ENCODE peak calls at places on chromosomes 2 and 18, in seven cellular contexts. One of them, this sample, is unnamed.

GRCh38 chr2:163686289-163686688 is 49.5 kb downstream of the FIGN start:
- DNase-seq in dorsolateral prefrontal cortex: no peak
- DNase-seq in type B pancreatic cell: no peak
- DNase-seq in spleen: no peak
- DNase-seq in AG10803: no peak
- DNase-seq in WTC11: no peak
- DNase-seq in HepG2: no peak
- DNase-seq in this sample: no peak

GRCh38 chr18:25072205-25072604 is 279.8 kb downstream of the ZNF521 start:
- DNase-seq in WTC11: no peak
- DNase-seq in HepG2: no peak
- DNase-seq in type B pancreatic cell: no peak
- DNase-seq in spleen: no peak
- DNase-seq in AG10803: no peak
- DNase-seq in dorsolateral prefrontal cortex: no peak
- DNase-seq in this sample: no peak

GRCh38 chr2:229805559-229805958 is 91.2 kb upstream of the DNER start:
- DNase-seq in HepG2: no peak
- DNase-seq in WTC11: no peak
- DNase-seq in AG10803: no peak
- DNase-seq in spleen: no peak
- DNase-seq in dorsolateral prefrontal cortex: no peak
- DNase-seq in type B pancreatic cell: no peak
- DNase-seq in this sample: no peak

GRCh38 chr2:231786177-231786916 is at the start of gene COPS7B:
- DNase-seq in spleen: peak; percentile 97
- DNase-seq in dorsolateral prefrontal cortex: peak; percentile 83
- DNase-seq in HepG2: peak; percentile 84
- DNase-seq in WTC11: peak; percentile 91
- DNase-seq in AG10803: peak; percentile 77
- DNase-seq in type B pancreatic cell: peak; percentile 90
- DNase-seq in this sample: peak; percentile 90

GRCh38 chr2:170408461-170409163 is 230.7 kb downstream of the MYO3B start:
- DNase-seq in spleen: no peak
- DNase-seq in type B pancreatic cell: no peak
- DNase-seq in HepG2: no peak
- DNase-seq in AG10803: no peak
- DNase-seq in dorsolateral prefrontal cortex: no peak
- DNase-seq in WTC11: peak; percentile 35
- DNase-seq in this sample: no peak

GRCh38 chr2:42622943-42623676 is 54.7 kb downstream of the MTA3 start:
- DNase-seq in type B pancreatic cell: no peak
- DNase-seq in HepG2: no peak
- DNase-seq in AG10803: no peak
- DNase-seq in WTC11: peak; percentile 36
- DNase-seq in dorsolateral prefrontal cortex: no peak
- DNase-seq in spleen: no peak
- DNase-seq in this sample: no peak

GRCh38 chr2:101152195-101153076 is 1.3 kb upstream of the TBC1D8 start:
- DNase-seq in AG10803: peak; percentile 62
- DNase-seq in WTC11: peak; percentile 58
- DNase-seq in dorsolateral prefrontal cortex: peak; percentile 28
- DNase-seq in type B pancreatic cell: no peak
- DNase-seq in HepG2: peak; percentile 85
- DNase-seq in spleen: peak; percentile 82
- DNase-seq in this sample: peak; percentile 76

GRCh38 chr2:3034856-3035255 is 342.8 kb downstream of the EIPR1 start:
- DNase-seq in dorsolateral prefrontal cortex: no peak
- DNase-seq in WTC11: no peak
- DNase-seq in AG10803: no peak
- DNase-seq in HepG2: no peak
- DNase-seq in type B pancreatic cell: no peak
- DNase-seq in spleen: no peak
- DNase-seq in this sample: no peak

GRCh38 chr2:218261424-218262273 is 834 bp downstream of the GPBAR1 start:
- DNase-seq in dorsolateral prefrontal cortex: no peak
- DNase-seq in HepG2: no peak
- DNase-seq in AG10803: no peak
- DNase-seq in spleen: no peak
- DNase-seq in WTC11: no peak
- DNase-seq in type B pancreatic cell: no peak
- DNase-seq in this sample: no peak

GRCh38 chr18:48003426-48004349 is 73.2 kb upstream of the SMAD2 start:
- DNase-seq in type B pancreatic cell: no peak
- DNase-seq in HepG2: no peak
- DNase-seq in dorsolateral prefrontal cortex: no peak
- DNase-seq in WTC11: no peak
- DNase-seq in spleen: no peak
- DNase-seq in AG10803: peak; percentile 18
- DNase-seq in this sample: no peak

GRCh38 chr2:9565436-9566153 is 10.0 kb upstream of the ADAM17 start:
- DNase-seq in type B pancreatic cell: no peak
- DNase-seq in spleen: no peak
- DNase-seq in AG10803: peak; percentile 93
- DNase-seq in dorsolateral prefrontal cortex: peak; percentile 27
- DNase-seq in HepG2: no peak
- DNase-seq in WTC11: no peak
- DNase-seq in this sample: no peak

GRCh38 chr18:58532298-58532697 is 96.6 kb downstream of the ALPK2 start:
- DNase-seq in AG10803: no peak
- DNase-seq in spleen: no peak
- DNase-seq in type B pancreatic cell: no peak
- DNase-seq in dorsolateral prefrontal cortex: no peak
- DNase-seq in WTC11: no peak
- DNase-seq in HepG2: no peak
- DNase-seq in this sample: no peak

GRCh38 chr2:150309681-150310080 is 177.8 kb downstream of the RND3 start:
- DNase-seq in spleen: no peak
- DNase-seq in AG10803: no peak
- DNase-seq in WTC11: no peak
- DNase-seq in HepG2: no peak
- DNase-seq in type B pancreatic cell: no peak
- DNase-seq in dorsolateral prefrontal cortex: no peak
- DNase-seq in this sample: no peak

GRCh38 chr2:104923665-104924064 is 69.8 kb downstream of the POU3F3 start:
- DNase-seq in dorsolateral prefrontal cortex: no peak
- DNase-seq in HepG2: no peak
- DNase-seq in spleen: no peak
- DNase-seq in WTC11: no peak
- DNase-seq in AG10803: no peak
- DNase-seq in type B pancreatic cell: no peak
- DNase-seq in this sample: no peak
- TF ChIP-seq CTCF in dorsolateral prefrontal cortex: no peak
- TF ChIP-seq CTCF in HepG2: no peak
- TF ChIP-seq CTCF in spleen: no peak
- TF ChIP-seq CTCF in WTC11: no peak
- TF ChIP-seq CTCF in AG10803: no peak
- TF ChIP-seq CTCF in type B pancreatic cell: no peak
- TF ChIP-seq CTCF in this sample: no peak

DNA sequence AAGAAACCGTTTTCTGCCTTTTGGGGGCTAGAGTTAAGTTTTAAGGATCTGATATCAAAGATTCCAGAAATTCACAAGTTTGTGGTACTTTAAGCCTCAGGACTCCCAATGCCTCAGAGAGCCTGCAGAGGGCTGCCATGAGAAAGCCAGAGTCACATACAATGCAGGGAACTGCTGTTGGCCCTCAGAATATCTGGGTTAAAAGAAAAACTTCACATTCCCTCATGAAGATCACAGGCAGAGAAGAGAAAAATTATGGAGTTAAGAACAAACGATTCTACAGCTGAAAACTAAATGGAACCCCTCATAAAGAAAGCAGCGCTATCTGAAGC is 39.5 kb downstream of the HDAC4 start:
- DNase-seq in HepG2: no peak
- DNase-seq in type B pancreatic cell: no peak
- DNase-seq in dorsolateral prefrontal cortex: no peak
- DNase-seq in spleen: no peak
- DNase-seq in AG10803: peak; percentile 33
- DNase-seq in WTC11: no peak
- DNase-seq in this sample: no peak
- TF ChIP-seq CTCF in HepG2: no peak
- TF ChIP-seq CTCF in type B pancreatic cell: peak; percentile 55
- TF ChIP-seq CTCF in dorsolateral prefrontal cortex: peak; percentile 31
- TF ChIP-seq CTCF in spleen: no peak
- TF ChIP-seq CTCF in AG10803: peak; percentile 57
- TF ChIP-seq CTCF in WTC11: no peak
- TF ChIP-seq CTCF in this sample: no peak

DNA sequence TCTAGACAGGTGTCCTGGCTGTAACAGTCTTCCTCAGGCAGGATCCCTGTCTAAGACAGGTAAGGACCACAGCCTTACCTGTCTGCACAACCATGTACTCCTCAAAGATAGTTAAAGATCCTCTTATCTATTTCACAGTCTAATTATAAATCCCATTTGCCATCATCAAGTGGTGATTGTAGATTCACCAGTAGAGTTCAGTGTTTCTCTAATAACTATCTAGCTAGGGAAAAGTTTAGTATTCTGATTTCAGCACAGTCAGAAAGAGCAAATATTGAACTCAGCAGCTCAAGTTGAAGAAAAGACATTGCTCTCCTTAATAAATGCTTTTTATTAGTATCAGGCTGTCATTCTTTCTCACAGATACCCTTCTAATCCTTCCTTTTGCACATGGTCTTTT is 1305.5 kb upstream of the NXPH2 start:
- DNase-seq in HepG2: no peak
- DNase-seq in type B pancreatic cell: no peak
- DNase-seq in spleen: no peak
- DNase-seq in AG10803: no peak
- DNase-seq in dorsolateral prefrontal cortex: no peak
- DNase-seq in WTC11: no peak
- DNase-seq in this sample: no peak
- TF ChIP-seq CTCF in HepG2: no peak
- TF ChIP-seq CTCF in type B pancreatic cell: no peak
- TF ChIP-seq CTCF in spleen: no peak
- TF ChIP-seq CTCF in AG10803: peak; percentile 1
- TF ChIP-seq CTCF in dorsolateral prefrontal cortex: peak; percentile 26
- TF ChIP-seq CTCF in WTC11: no peak
- TF ChIP-seq CTCF in this sample: no peak

DNA sequence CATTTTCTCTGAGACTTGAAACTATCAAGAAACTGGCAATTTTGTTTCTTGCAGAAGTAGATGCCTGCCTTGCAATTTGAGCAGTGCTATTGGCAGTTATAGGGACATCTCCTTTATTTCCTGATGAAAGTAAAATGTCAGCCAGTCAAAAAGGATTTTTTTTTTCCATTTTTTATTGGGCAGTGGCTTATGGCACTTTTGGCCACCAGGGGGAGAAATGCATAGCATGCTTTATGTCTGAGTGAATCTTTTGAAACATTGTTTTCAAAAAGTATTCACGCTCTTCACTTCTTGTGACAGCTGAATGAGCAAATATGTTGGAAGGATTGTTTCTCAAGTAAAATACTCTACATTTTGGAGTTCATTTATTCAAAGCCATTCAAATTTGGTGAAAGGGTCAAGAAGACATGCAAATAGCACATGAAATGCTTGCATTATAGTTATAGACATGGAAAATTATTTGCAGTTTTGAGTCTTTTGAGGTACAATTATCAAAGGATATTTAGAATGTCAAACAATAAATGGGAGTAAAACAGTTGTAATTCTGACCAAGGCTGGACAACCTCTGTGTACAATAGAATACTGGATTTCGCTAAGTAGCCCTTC is 491.0 kb downstream of the CDH2 start:
- DNase-seq in dorsolateral prefrontal cortex: no peak
- DNase-seq in spleen: no peak
- DNase-seq in type B pancreatic cell: no peak
- DNase-seq in WTC11: peak; percentile 32
- DNase-seq in AG10803: peak; percentile 42
- DNase-seq in HepG2: peak; percentile 14
- DNase-seq in this sample: no peak
- TF ChIP-seq CTCF in dorsolateral prefrontal cortex: peak; percentile 62
- TF ChIP-seq CTCF in spleen: peak; percentile 57
- TF ChIP-seq CTCF in type B pancreatic cell: peak; percentile 88
- TF ChIP-seq CTCF in WTC11: peak; percentile 76
- TF ChIP-seq CTCF in AG10803: peak; percentile 78
- TF ChIP-seq CTCF in HepG2: peak; percentile 51
- TF ChIP-seq CTCF in this sample: no peak

GRCh38 chr18:63843008-63843407 is 44.5 kb upstream of the SERPINB2 start:
- DNase-seq in spleen: no peak
- DNase-seq in type B pancreatic cell: no peak
- DNase-seq in AG10803: no peak
- DNase-seq in HepG2: no peak
- DNase-seq in dorsolateral prefrontal cortex: no peak
- DNase-seq in WTC11: no peak
- DNase-seq in this sample: no peak

GRCh38 chr18:63850010-63850409 is 37.5 kb upstream of the SERPINB2 start:
- DNase-seq in dorsolateral prefrontal cortex: no peak
- DNase-seq in type B pancreatic cell: no peak
- DNase-seq in WTC11: peak; percentile 56
- DNase-seq in AG10803: peak; percentile 51
- DNase-seq in HepG2: peak; percentile 41
- DNase-seq in spleen: no peak
- DNase-seq in this sample: no peak

GRCh38 chr18:63848159-63848558 is 39.3 kb upstream of the SERPINB2 start:
- DNase-seq in WTC11: no peak
- DNase-seq in type B pancreatic cell: no peak
- DNase-seq in dorsolateral prefrontal cortex: no peak
- DNase-seq in spleen: no peak
- DNase-seq in AG10803: peak; percentile 75
- DNase-seq in HepG2: peak; percentile 39
- DNase-seq in this sample: no peak

DNA sequence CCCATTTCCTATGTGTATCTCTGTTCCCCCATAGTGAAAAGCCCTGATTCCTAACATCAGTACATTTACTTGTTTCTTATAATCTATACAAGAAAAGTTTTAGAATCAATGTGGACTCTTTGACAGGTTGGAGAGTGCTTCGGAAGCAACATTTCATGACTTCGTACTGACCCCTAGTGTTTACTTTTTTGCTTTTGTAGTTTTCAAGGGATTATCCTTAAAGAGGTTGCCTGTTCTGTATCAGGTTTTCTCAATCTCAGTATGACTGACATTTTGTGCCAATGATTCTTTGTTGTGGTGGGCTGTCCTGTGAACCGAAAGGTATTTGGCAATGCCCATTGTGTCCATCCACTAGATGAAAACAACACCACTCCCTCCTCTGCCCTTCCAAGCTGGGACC is 43.3 kb upstream of the SERPINB2 start:
- DNase-seq in dorsolateral prefrontal cortex: no peak
- DNase-seq in AG10803: peak; percentile 64
- DNase-seq in spleen: no peak
- DNase-seq in type B pancreatic cell: no peak
- DNase-seq in WTC11: no peak
- DNase-seq in HepG2: no peak
- DNase-seq in this sample: no peak
- TF ChIP-seq CTCF in dorsolateral prefrontal cortex: peak; percentile 37
- TF ChIP-seq CTCF in AG10803: peak; percentile 67
- TF ChIP-seq CTCF in spleen: no peak
- TF ChIP-seq CTCF in type B pancreatic cell: peak; percentile 66
- TF ChIP-seq CTCF in WTC11: no peak
- TF ChIP-seq CTCF in HepG2: peak; percentile 41
- TF ChIP-seq CTCF in this sample: peak; percentile 18

GRCh38 chr2:64627860-64628841 is 25.6 kb downstream of the SERTAD2 start:
- DNase-seq in AG10803: no peak
- DNase-seq in HepG2: no peak
- DNase-seq in WTC11: no peak
- DNase-seq in dorsolateral prefrontal cortex: no peak
- DNase-seq in type B pancreatic cell: no peak
- DNase-seq in spleen: no peak
- DNase-seq in this sample: no peak
- TF ChIP-seq CTCF in AG10803: no peak
- TF ChIP-seq CTCF in HepG2: no peak
- TF ChIP-seq CTCF in WTC11: no peak
- TF ChIP-seq CTCF in dorsolateral prefrontal cortex: no peak
- TF ChIP-seq CTCF in type B pancreatic cell: no peak
- TF ChIP-seq CTCF in spleen: no peak
- TF ChIP-seq CTCF in this sample: no peak

This sample was measured in GM13976.